ENCODE peak calls at places on chromosomes 3 and 15, in eight cellular contexts. U, F, Z, P, V, C, O and J are unnamed samples.

GRCh38 chr3:12585970-12586369 is 29.1 kb downstream of the MKRN2 start:
- DNase-seq in U (no peak), F (no peak), Z (no peak), P (no peak), V (no peak), C (no peak), O (no peak), J (no peak)

GRCh38 chr15:100737214-100737613 is 134.8 kb downstream of the ASB7 start:
- DNase-seq in U (no peak), F (peak), Z (no peak), P (no peak), V (no peak), C (no peak), O (no peak), J (no peak)

GRCh38 chr15:67825880-67826716 is 789 bp downstream of the SKOR1 start:
- DNase-seq in U (no peak), F (no peak), Z (no peak), P (no peak), V (no peak), C (no peak), O (no peak), J (no peak)

GRCh38 chr15:26891448-26891881 is 24.6 kb downstream of the GABRA5 start:
- DNase-seq in U (no peak), F (peak), Z (peak), P (peak), V (peak), C (peak), O (peak), J (peak)

GRCh38 chr3:11195721-11196332 is 41.5 kb downstream of the HRH1 start:
- DNase-seq in U (no peak), F (peak), Z (no peak), P (no peak), V (peak), C (no peak), O (no peak), J (no peak)

GRCh38 chr3:69993747-69994146 is 5.8 kb upstream of the SAMMSON start:
- DNase-seq in U (no peak), F (no peak), Z (no peak), P (no peak), V (no peak), C (no peak), O (peak), J (no peak)

GRCh38 chr15:94972314-94972713 is 741.0 kb downstream of the MCTP2 start:
- DNase-seq in U (no peak), F (peak), Z (no peak), P (no peak), V (peak), C (peak), O (no peak), J (no peak)

GRCh38 chr3:194306771-194307640 is 44.1 kb downstream of the CPN2 start:
- DNase-seq in U (peak), F (no peak), Z (peak), P (no peak), V (no peak), C (no peak), O (no peak), J (no peak)

GRCh38 chr15:31279221-31280036 is 47.2 kb upstream of the KLF13 start:
- DNase-seq in U (peak), F (no peak), Z (no peak), P (no peak), V (no peak), C (no peak), O (no peak), J (no peak)

GRCh38 chr3:128453521-128454309 is 13.0 kb downstream of the DNAJB8 start:
- DNase-seq in U (no peak), F (no peak), Z (no peak), P (no peak), V (no peak), C (no peak), O (no peak), J (no peak)

GRCh38 chr3:15794303-15794771 is 3.4 kb downstream of the ANKRD28 start:
- DNase-seq in U (no peak), F (peak), Z (no peak), P (no peak), V (peak), C (no peak), O (no peak), J (no peak)

GRCh38 chr15:33160054-33160453 is 34.5 kb downstream of the FMN1 start:
- DNase-seq in U (no peak), F (peak), Z (peak), P (no peak), V (no peak), C (no peak), O (no peak), J (no peak)

GRCh38 chr15:33311312-33311971 is 675 bp downstream of the RYR3 start:
- DNase-seq in U (peak), F (peak), Z (no peak), P (no peak), V (no peak), C (no peak), O (no peak), J (peak)

GRCh38 chr3:99410789-99411311 is 227.5 kb upstream of the COL8A1 start:
- DNase-seq in U (no peak), F (peak), Z (no peak), P (no peak), V (peak), C (peak), O (no peak), J (no peak)

GRCh38 chr3:189806171-189806951 is 175.2 kb downstream of the TP63 start:
- DNase-seq in U (no peak), F (no peak), Z (no peak), P (no peak), V (no peak), C (no peak), O (no peak), J (no peak)

GRCh38 chr3:20148456-20148855 is 37.5 kb downstream of the SGO1 start:
- DNase-seq in U (no peak), F (no peak), Z (no peak), P (no peak), V (no peak), C (no peak), O (no peak), J (no peak)

GRCh38 chr15:27679203-27679602 is 419.9 kb downstream of the OCA2 start:
- DNase-seq in U (no peak), F (no peak), Z (no peak), P (no peak), V (no peak), C (no peak), O (no peak), J (no peak)

GRCh38 chr3:128188326-128188725 is 35.0 kb downstream of the EEFSEC start:
- DNase-seq in U (no peak), F (no peak), Z (no peak), P (no peak), V (no peak), C (no peak), O (no peak), J (no peak)

GRCh38 chr15:90174140-90174891 is 26.8 kb upstream of the SEMA4B start:
- DNase-seq in U (peak), F (no peak), Z (no peak), P (no peak), V (no peak), C (no peak), O (no peak), J (peak)

GRCh38 chr15:63022663-63023062 is 19.9 kb upstream of the TPM1 start:
- DNase-seq in U (no peak), F (no peak), Z (no peak), P (no peak), V (no peak), C (no peak), O (no peak), J (no peak)